ENCODE peak calls at places on chromosomes 4 and X, in ten cellular contexts. G, T, D, S, E, J, I, Q, Y and H are unnamed samples. For H3K36me3, the result is how much of the 10 kb centered on the place peaks cover.

GRCh38 chrX:39491548-39492297 is 606.0 kb downstream of the BCOR start:
- DNase-seq in S (no peak), I (no peak), G (no peak), T (no peak), Y (no peak), Q (no peak), J (no peak), D (no peak), E (no peak), H (no peak)

GRCh38 chrX:16120431-16120830 is 2.9 kb upstream of the GRPR start:
- DNase-seq in T (no peak), D (no peak), Q (no peak), Y (no peak), I (no peak), E (peak), S (no peak), J (no peak), G (no peak), H (no peak)

GRCh38 chr4:146095091-146095690 is 80.3 kb upstream of the LSM6 start:
- DNase-seq in D (peak), Q (no peak), S (no peak), G (peak), T (no peak), E (peak), J (no peak), Y (peak), I (no peak), H (peak)

GRCh38 chr4:114734581-114734980 is 136.0 kb downstream of the UGT8 start:
- DNase-seq in J (no peak), E (no peak), D (no peak), G (no peak), T (no peak), Y (no peak), I (no peak), Q (no peak), S (no peak), H (no peak)

GRCh38 chrX:136589966-136590365 is 58.0 kb downstream of the VGLL1 start:
- DNase-seq in J (no peak), E (no peak), D (no peak), Y (no peak), Q (no peak), S (no peak), I (no peak), T (no peak), G (peak), H (no peak)

GRCh38 chr4:87851955-87852354 is 19.2 kb downstream of the MEPE start:
- DNase-seq in D (no peak), T (no peak), Y (no peak), S (no peak), J (no peak), Q (no peak), G (no peak), I (no peak), E (no peak), H (no peak)

GRCh38 chr4:87007345-87008181 is 72.8 kb downstream of the AFF1 start:
- DNase-seq in G (no peak), Y (peak), D (no peak), T (peak), J (peak), S (peak), E (peak), I (peak), Q (peak), H (peak)

GRCh38 chr4:10737335-10737734 is 52.8 kb upstream of the CLNK start:
- DNase-seq in J (no peak), E (no peak), Y (no peak), I (no peak), T (no peak), S (no peak), Q (no peak), D (no peak), G (no peak), H (no peak)

GRCh38 chr4:992297-993110 is 700 bp downstream of the SLC26A1 start:
- DNase-seq in Y (peak), T (peak), G (peak), S (peak), I (no peak), D (no peak), E (no peak), Q (no peak), J (no peak), H (no peak)

GRCh38 chrX:137354851-137355250 is 211.1 kb upstream of the ZIC3 start:
- DNase-seq in D (no peak), T (no peak), Q (no peak), I (no peak), G (no peak), E (no peak), Y (no peak), S (no peak), J (no peak), H (no peak)

GRCh38 chrX:69137371-69137881 is 27.8 kb downstream of the PJA1 start:
- DNase-seq in I (no peak), J (no peak), D (no peak), T (no peak), Y (no peak), Q (no peak), S (peak), E (no peak), G (no peak), H (no peak)

GRCh38 chrX:143683486-143683885 is 37.1 kb downstream of the SPANXN2 start:
- DNase-seq in Q (no peak), J (no peak), D (no peak), G (no peak), E (no peak), T (no peak), S (no peak), Y (no peak), I (no peak), H (no peak)

GRCh38 chr4:98618670-98619069 is 39.7 kb downstream of the TSPAN5 start:
- DNase-seq in J (no peak), I (no peak), D (no peak), E (no peak), Q (no peak), T (no peak), S (no peak), Y (no peak), G (no peak), H (no peak)

GRCh38 chrX:134631404-134632346 is 26.6 kb downstream of the PLAC1 start:
- DNase-seq in T (no peak), I (no peak), Q (peak), S (peak), J (no peak), G (no peak), D (no peak), Y (no peak), E (peak), H (no peak)

GRCh38 chrX:113400193-113400704 is 559.6 kb upstream of the AMOT start:
- DNase-seq in S (no peak), T (no peak), D (peak), Y (no peak), J (no peak), G (peak), Q (no peak), I (no peak), E (peak), H (no peak)

GRCh38 chr4:88742561-88742960 is 44.9 kb upstream of the NAP1L5 start:
- DNase-seq in G (no peak), Y (no peak), T (no peak), E (no peak), Q (no peak), J (no peak), S (no peak), I (no peak), D (no peak), H (no peak)

GRCh38 chrX:18666614-18667013 is 5.3 kb downstream of the RS1 start:
- DNase-seq in T (no peak), I (no peak), D (no peak), S (no peak), Y (no peak), J (no peak), G (no peak), E (no peak), Q (no peak), H (no peak)

GRCh38 chrX:22542641-22543040 is 269.9 kb downstream of the CBLL2 start:
- DNase-seq in Q (no peak), D (no peak), J (no peak), Y (no peak), S (no peak), T (no peak), G (no peak), I (no peak), E (no peak), H (no peak)

GRCh38 chr4:176241703-176242102 is 27.3 kb downstream of the ASB5 start:
- DNase-seq in S (no peak), G (no peak), D (no peak), E (no peak), T (no peak), Y (no peak), J (no peak), I (no peak), Q (no peak), H (no peak)

GRCh38 chrX:12949927-12950656 is 24.8 kb upstream of the TMSB4X start:
- DNase-seq in Q (peak), S (peak), G (no peak), J (peak), I (peak), E (peak), Y (peak), D (no peak), T (peak), H (peak)

GRCh38 chr4:163663454-163664225 is 169.2 kb downstream of the TMA16 start:
- DNase-seq in Y (no peak), T (no peak), S (no peak), E (no peak), I (no peak), D (no peak), G (no peak), Q (no peak), J (no peak), H (no peak)

GRCh38 chr4:108783666-108784463 is 21.0 kb upstream of the ETNPPL start:
- DNase-seq in Q (no peak), S (no peak), D (peak), Y (no peak), T (no peak), J (no peak), G (no peak), I (no peak), E (peak), H (no peak)

GRCh38 chrX:133440081-133440796 is 24.9 kb upstream of the GPC4 start:
- DNase-seq in J (no peak), Q (no peak), I (no peak), E (peak), Y (no peak), S (no peak), G (no peak), T (no peak), D (no peak), H (no peak)

DNA sequence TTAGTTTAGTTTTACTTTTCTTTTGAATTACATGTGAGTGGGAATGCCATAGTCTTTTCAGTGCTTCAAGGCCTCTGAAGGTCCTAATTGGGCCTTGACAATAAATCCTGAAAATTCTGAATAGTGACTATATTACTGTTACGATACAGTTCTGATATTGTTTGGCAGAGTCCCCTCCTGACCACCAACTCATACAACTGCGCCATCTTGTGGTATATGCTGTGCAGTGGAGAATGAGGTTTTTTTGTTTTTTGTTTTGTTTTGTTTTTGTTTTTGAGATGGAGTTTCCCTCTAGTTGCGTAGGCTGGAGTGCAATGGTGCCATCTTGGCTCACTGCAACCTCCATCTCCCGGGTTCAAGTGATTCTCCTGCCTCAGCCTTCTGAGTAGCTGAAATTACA is 56.6 kb upstream of the CHRDL1 start:
- DNase-seq in I (no peak), D (no peak), Y (no peak), J (no peak), T (no peak), S (no peak), Q (no peak), G (no peak), E (peak), H (no peak)
- H3K36me3 ChIP-seq in I (under half), D (under half), Y (under half), J (under half), T (under half), S (under half), Q (under half), G (under half), E (under half), H (under half)

DNA sequence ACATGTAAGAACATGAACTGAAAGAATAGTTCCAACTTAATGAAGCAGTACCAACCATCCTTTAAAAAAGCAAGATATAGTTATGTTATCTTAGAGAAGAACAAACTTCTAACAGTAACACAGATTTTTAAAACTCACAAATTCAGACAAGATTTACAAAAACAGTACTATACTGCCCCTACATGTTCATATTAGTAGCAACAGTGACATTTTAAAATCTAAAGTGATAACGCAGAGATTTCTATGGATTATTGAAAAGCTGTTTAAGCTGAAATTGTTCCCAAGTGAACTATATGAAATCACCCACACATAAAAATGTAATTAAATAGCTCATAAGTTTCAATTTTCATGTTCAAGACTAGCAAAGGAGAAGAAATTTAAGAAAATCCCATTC is 166.0 kb downstream of the FBXW7 start:
- DNase-seq in E (peak), Q (no peak), G (no peak), J (no peak), I (no peak), T (no peak), S (no peak), Y (no peak), D (no peak), H (no peak)
- TF ChIP-seq CTCF in E (peak), Q (peak), G (peak), J (peak), I (no peak), T (peak), S (peak), Y (peak), D (peak), H (peak)

GRCh38 chr4:3372933-3373465 is 68.8 kb upstream of the HGFAC start:
- DNase-seq in J (peak), E (no peak), T (no peak), S (peak), D (no peak), Y (no peak), Q (peak), I (peak), G (no peak), H (no peak)

GRCh38 chr4:3371038-3371437 is 70.7 kb upstream of the HGFAC start:
- DNase-seq in E (peak), Q (no peak), T (no peak), G (no peak), I (peak), D (no peak), Y (no peak), J (no peak), S (no peak), H (no peak)

GRCh38 chr4:3371581-3372001 is 70.2 kb upstream of the HGFAC start:
- DNase-seq in D (no peak), G (no peak), Q (no peak), E (peak), Y (no peak), T (no peak), S (no peak), J (no peak), I (peak), H (no peak)

GRCh38 chr4:3373468-3373867 is 68.3 kb upstream of the HGFAC start:
- DNase-seq in E (no peak), Y (no peak), T (no peak), S (no peak), I (no peak), J (no peak), Q (no peak), D (no peak), G (no peak), H (no peak)

GRCh38 chr4:3372264-3372932 is 69.4 kb upstream of the HGFAC start:
- DNase-seq in J (no peak), I (peak), T (no peak), S (no peak), G (no peak), Q (no peak), Y (no peak), D (no peak), E (no peak), H (no peak)
- H3K36me3 ChIP-seq in J (under half), I (under half), T (under half), S (under half), G (under half), Q (under half), Y (under half), D (under half), E (under half), H (under half)

GRCh38 chrX:65194547-65194946 is 218.3 kb upstream of the ZC4H2 start:
- DNase-seq in E (no peak), S (no peak), J (no peak), Y (no peak), T (no peak), I (no peak), Q (no peak), D (no peak), G (no peak), H (no peak)

GRCh38 chrX:65195621-65196020 is 219.4 kb upstream of the ZC4H2 start:
- DNase-seq in S (no peak), G (no peak), Y (no peak), D (no peak), E (no peak), Q (no peak), T (no peak), I (no peak), J (no peak), H (no peak)

GRCh38 chrX:65196758-65197371 is 220.6 kb upstream of the ZC4H2 start:
- DNase-seq in J (no peak), E (no peak), G (no peak), I (no peak), D (no peak), Q (no peak), Y (peak), S (peak), T (peak), H (no peak)
- TF ChIP-seq CTCF in J (no peak), E (no peak), G (no peak), I (no peak), D (peak), Q (no peak), Y (peak), S (no peak), T (peak), H (no peak)

DNA sequence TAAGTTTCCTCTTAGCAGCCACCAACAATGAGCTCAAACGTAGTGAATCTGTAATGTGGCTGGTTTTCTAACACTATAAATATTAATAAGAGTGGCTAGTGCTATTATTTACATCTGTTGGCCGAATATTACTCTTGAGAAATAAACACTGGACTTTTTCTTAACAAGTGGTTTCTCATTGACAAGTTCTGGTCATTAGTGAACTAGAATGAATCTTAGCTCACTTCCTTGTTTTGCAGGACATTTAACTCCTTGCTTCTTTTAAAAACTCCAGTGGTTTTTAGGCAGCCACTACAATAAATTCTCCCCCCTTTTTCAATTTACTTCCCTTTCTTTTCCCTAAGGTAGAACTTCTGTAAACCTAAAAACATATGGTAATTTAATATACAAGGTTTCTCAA is 177.2 kb downstream of the ARAP2 start:
- DNase-seq in D (no peak), Q (no peak), Y (no peak), E (no peak), I (no peak), T (no peak), J (no peak), S (no peak), G (no peak), H (no peak)
- H3K36me3 ChIP-seq in D (under half), Q (under half), Y (under half), E (under half), I (under half), T (under half), J (under half), S (under half), G (under half), H (under half)

GRCh38 chr4:26004290-26004689 is 90.3 kb downstream of the SMIM20 start:
- DNase-seq in S (no peak), G (no peak), D (no peak), J (no peak), Y (no peak), I (no peak), Q (no peak), T (no peak), E (no peak), H (no peak)
- TF ChIP-seq CTCF in S (no peak), G (no peak), D (no peak), J (no peak), Y (no peak), I (no peak), Q (no peak), T (no peak), E (no peak), H (no peak)

GRCh38 chr4:2914220-2915126 is 48.7 kb downstream of the NOP14 start:
- DNase-seq in G (no peak), D (no peak), T (no peak), J (no peak), Q (no peak), S (no peak), Y (no peak), I (no peak), E (no peak), H (no peak)
- H3K36me3 ChIP-seq in G (under half), D (under half), T (half or more), J (half or more), Q (under half), S (under half), Y (under half), I (half or more), E (under half), H (half or more)

DNA sequence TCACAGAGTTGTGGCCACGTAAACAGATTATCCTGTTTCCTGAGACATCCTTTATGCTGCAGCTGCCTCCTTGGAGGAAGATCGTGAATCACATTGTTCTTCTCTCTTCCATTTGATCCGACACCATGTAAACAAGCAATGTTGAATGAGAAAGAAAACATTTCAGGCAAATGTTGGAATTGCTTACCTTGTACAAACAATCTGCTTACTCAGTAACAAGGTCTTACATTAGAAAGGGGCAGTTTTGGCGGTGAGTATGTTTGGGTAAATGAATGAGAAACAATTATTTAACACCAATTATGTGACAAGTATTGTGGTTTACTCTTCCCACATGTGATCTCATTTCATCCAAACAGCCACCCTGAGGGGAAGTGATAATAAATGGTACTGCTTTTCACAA is 637.8 kb downstream of the RAB28 start:
- DNase-seq in S (no peak), Y (no peak), Q (no peak), I (no peak), D (no peak), T (no peak), J (no peak), G (no peak), E (no peak), H (no peak)
- TF ChIP-seq CTCF in S (no peak), Y (no peak), Q (no peak), I (no peak), D (no peak), T (no peak), J (no peak), G (no peak), E (no peak), H (no peak)

GRCh38 chr4:186623546-186623945 is 68.2 kb upstream of the MTNR1A start:
- DNase-seq in T (no peak), E (no peak), D (no peak), I (no peak), G (no peak), Q (no peak), J (no peak), S (no peak), Y (no peak), H (no peak)
- H3K36me3 ChIP-seq in T (half or more), E (under half), D (half or more), I (under half), G (under half), Q (under half), J (half or more), S (under half), Y (under half), H (under half)